ENCODE peak calls at places on chromosome 5, in nine cellular contexts. A, R, L, M, C, W, F, Q and P are unnamed samples.

GRCh38 chr5:111681791-111682190 is 75.2 kb downstream of the NREP start:
- DNase-seq in F (peak), A (no peak), M (peak), Q (no peak), L (no peak), C (no peak), R (no peak), W (no peak), P (no peak)

GRCh38 chr5:131282235-131282634 is 18.4 kb downstream of the CDC42SE2 start:
- DNase-seq in R (no peak), F (no peak), Q (no peak), L (no peak), M (no peak), W (no peak), C (no peak), A (no peak), P (no peak)

GRCh38 chr5:92800360-92800759 is 780.7 kb downstream of the NR2F1-AS1 start:
- DNase-seq in L (no peak), M (peak), R (no peak), Q (no peak), W (no peak), C (no peak), A (no peak), F (no peak), P (no peak)

GRCh38 chr5:77076961-77077820 is 9.9 kb downstream of the ZBED3 start:
- DNase-seq in M (peak), A (peak), Q (peak), F (peak), W (peak), L (no peak), C (peak), R (peak), P (peak)

GRCh38 chr5:103469288-103470065 is 93.1 kb downstream of the NUDT12 start:
- DNase-seq in R (no peak), W (no peak), Q (no peak), A (no peak), F (peak), M (peak), L (no peak), C (no peak), P (no peak)

GRCh38 chr5:98110270-98110669 is 663.2 kb upstream of the RGMB start:
- DNase-seq in Q (no peak), A (no peak), C (no peak), W (no peak), F (peak), R (no peak), M (peak), L (no peak), P (no peak)

GRCh38 chr5:78574731-78575161 is 73.8 kb downstream of the LHFPL2 start:
- DNase-seq in W (no peak), M (peak), A (no peak), C (no peak), R (no peak), F (peak), L (no peak), Q (no peak), P (no peak)

GRCh38 chr5:133296624-133297023 is 244.8 kb downstream of the HSPA4 start:
- DNase-seq in W (no peak), A (no peak), F (no peak), R (no peak), L (no peak), Q (no peak), C (no peak), M (no peak), P (no peak)

GRCh38 chr5:1192971-1193590 is 8.3 kb upstream of the SLC6A19 start:
- DNase-seq in A (no peak), W (no peak), L (no peak), F (no peak), R (no peak), M (no peak), C (peak), Q (no peak), P (no peak)

GRCh38 chr5:163821142-163821541 is 315.7 kb downstream of the MAT2B start:
- DNase-seq in M (peak), L (no peak), C (no peak), Q (no peak), W (no peak), R (no peak), F (no peak), A (no peak), P (no peak)

GRCh38 chr5:80194470-80194869 is 61.4 kb downstream of the SERINC5 start:
- DNase-seq in M (no peak), F (no peak), L (no peak), C (no peak), R (no peak), W (no peak), A (no peak), Q (no peak), P (no peak)

GRCh38 chr5:111227226-111227782 is 3.1 kb downstream of the CAMK4 start:
- DNase-seq in W (no peak), L (no peak), R (no peak), A (no peak), F (no peak), C (no peak), Q (no peak), M (no peak), P (no peak)

GRCh38 chr5:81750308-81751008 is 439 bp downstream of the SSBP2 start:
- DNase-seq in M (no peak), C (peak), L (no peak), W (no peak), F (peak), R (no peak), A (peak), Q (no peak), P (no peak)

GRCh38 chr5:154038241-154038603 is 488 bp downstream of the FAM114A2 start:
- DNase-seq in M (no peak), Q (no peak), L (no peak), C (peak), F (peak), R (peak), W (peak), A (no peak), P (peak)

GRCh38 chr5:137310051-137310730 is 188.9 kb downstream of the SPOCK1 start:
- DNase-seq in L (no peak), W (no peak), F (peak), R (no peak), Q (no peak), A (no peak), M (peak), C (no peak), P (no peak)

GRCh38 chr5:17895296-17896058 is 261.2 kb downstream of the TAF11L14 start:
- DNase-seq in W (no peak), M (no peak), L (no peak), C (no peak), R (no peak), Q (no peak), A (no peak), F (peak), P (no peak)

GRCh38 chr5:116557669-116558271 is 16.9 kb downstream of the SEMA6A start:
- DNase-seq in R (no peak), F (peak), W (no peak), Q (no peak), M (no peak), A (no peak), L (no peak), C (no peak), P (no peak)

GRCh38 chr5:137114529-137114928 is 384.6 kb downstream of the SPOCK1 start:
- DNase-seq in A (no peak), W (no peak), R (no peak), F (peak), Q (no peak), L (no peak), C (no peak), M (peak), P (no peak)

GRCh38 chr5:59621477-59621876 is 272.0 kb downstream of the PDE4D start:
- DNase-seq in M (no peak), C (no peak), W (no peak), L (no peak), F (peak), R (no peak), Q (no peak), A (no peak), P (no peak)

GRCh38 chr5:14006823-14007510 is 62.5 kb upstream of the DNAH5 start:
- DNase-seq in A (no peak), Q (no peak), M (no peak), F (peak), R (no peak), L (no peak), C (peak), W (no peak), P (no peak)

GRCh38 chr5:119312403-119312802 is 43.4 kb upstream of the TNFAIP8 start:
- DNase-seq in A (no peak), R (no peak), F (no peak), W (no peak), Q (no peak), M (no peak), L (no peak), C (no peak), P (no peak)

GRCh38 chr5:120614512-120614911 is 150.4 kb downstream of the PRR16 start:
- DNase-seq in C (no peak), F (peak), W (no peak), A (no peak), Q (no peak), L (no peak), M (peak), R (no peak), P (no peak)

GRCh38 chr5:24232929-24233328 is 411.8 kb downstream of the CDH10 start:
- DNase-seq in F (peak), M (no peak), L (no peak), Q (no peak), R (no peak), C (no peak), W (no peak), A (no peak), P (no peak)

GRCh38 chr5:77748160-77748559 is 28.0 kb downstream of the TBCA start:
- DNase-seq in M (no peak), L (no peak), Q (no peak), C (no peak), A (no peak), R (no peak), F (no peak), W (no peak), P (no peak)

GRCh38 chr5:177472460-177473441 is 683 bp downstream of the DBN1 start:
- DNase-seq in R (peak), M (peak), C (peak), A (no peak), F (peak), W (no peak), Q (no peak), L (no peak), P (no peak)

GRCh38 chr5:61029456-61030162 is 84.6 kb downstream of the NDUFAF2 start:
- DNase-seq in W (no peak), A (no peak), F (no peak), L (no peak), M (no peak), R (no peak), Q (no peak), C (no peak), P (no peak)

GRCh38 chr5:112417931-112418358 is 1.1 kb downstream of the EPB41L4A start:
- DNase-seq in Q (peak), A (no peak), M (no peak), R (no peak), W (no peak), F (peak), L (no peak), C (peak), P (no peak)

GRCh38 chr5:151053796-151054490 is 26.9 kb downstream of the TNIP1 start:
- DNase-seq in C (no peak), L (no peak), Q (no peak), F (peak), M (no peak), A (no peak), R (no peak), W (no peak), P (no peak)

GRCh38 chr5:87127426-87127825 is 140.3 kb upstream of the RASA1 start:
- DNase-seq in Q (no peak), M (peak), F (peak), C (no peak), A (no peak), L (no peak), W (no peak), R (no peak), P (no peak)

GRCh38 chr5:9852686-9853085 is 222.5 kb upstream of the TAS2R1 start:
- DNase-seq in Q (no peak), M (peak), A (no peak), W (no peak), L (no peak), F (peak), R (no peak), C (no peak), P (no peak)